ENCODE peak calls at places on chromosome 10, in four cellular contexts. One of them, this sample, is unnamed.

GRCh38 chr10:89894051-89894450 is 192.7 kb downstream of the KIF20B start:
- DNase-seq in neural crest cell: no peak
- DNase-seq in ovary: no peak
- DNase-seq in fibroblast of lung: no peak
- DNase-seq in this sample: no peak

GRCh38 chr10:44878704-44879530 is 32.2 kb upstream of the TMEM72 start:
- DNase-seq in neural crest cell: peak
- DNase-seq in ovary: peak
- DNase-seq in fibroblast of lung: peak
- DNase-seq in this sample: peak

GRCh38 chr10:31374146-31374696 is 55.2 kb downstream of the ZEB1 start:
- DNase-seq in neural crest cell: no peak
- DNase-seq in ovary: no peak
- DNase-seq in fibroblast of lung: peak
- DNase-seq in this sample: no peak

GRCh38 chr10:12394236-12395033 is 45.1 kb downstream of the CAMK1D start:
- DNase-seq in neural crest cell: no peak
- DNase-seq in ovary: no peak
- DNase-seq in fibroblast of lung: no peak
- DNase-seq in this sample: no peak

GRCh38 chr10:30456262-30456661 is 22.3 kb downstream of the MAP3K8 start:
- DNase-seq in neural crest cell: no peak
- DNase-seq in ovary: no peak
- DNase-seq in fibroblast of lung: no peak
- DNase-seq in this sample: no peak

GRCh38 chr10:119161680-119162079 is 3.8 kb downstream of the SFXN4 start:
- DNase-seq in neural crest cell: no peak
- DNase-seq in ovary: no peak
- DNase-seq in fibroblast of lung: peak
- DNase-seq in this sample: no peak

GRCh38 chr10:30247704-30248103 is 101.4 kb downstream of the MTPAP start:
- DNase-seq in neural crest cell: no peak
- DNase-seq in ovary: no peak
- DNase-seq in fibroblast of lung: no peak
- DNase-seq in this sample: no peak

GRCh38 chr10:131081386-131081785 is 230.1 kb downstream of the TCERG1L start:
- DNase-seq in neural crest cell: no peak
- DNase-seq in ovary: peak
- DNase-seq in fibroblast of lung: no peak
- DNase-seq in this sample: no peak

GRCh38 chr10:99595770-99596465 is 24.3 kb downstream of the SLC25A28 start:
- DNase-seq in neural crest cell: no peak
- DNase-seq in ovary: no peak
- DNase-seq in fibroblast of lung: no peak
- DNase-seq in this sample: no peak

GRCh38 chr10:34288634-34289033 is 526.5 kb downstream of the PARD3 start:
- DNase-seq in neural crest cell: no peak
- DNase-seq in ovary: no peak
- DNase-seq in fibroblast of lung: peak
- DNase-seq in this sample: no peak

GRCh38 chr10:324593-324992 is 189.3 kb downstream of the ZMYND11 start:
- DNase-seq in neural crest cell: no peak
- DNase-seq in ovary: no peak
- DNase-seq in fibroblast of lung: no peak
- DNase-seq in this sample: no peak

GRCh38 chr10:122142652-122143237 is 128.4 kb upstream of the BTBD16 start:
- DNase-seq in neural crest cell: peak
- DNase-seq in ovary: no peak
- DNase-seq in fibroblast of lung: no peak
- DNase-seq in this sample: peak

GRCh38 chr10:1573334-1573969 is 163.9 kb downstream of the ADARB2 start:
- DNase-seq in neural crest cell: no peak
- DNase-seq in ovary: no peak
- DNase-seq in fibroblast of lung: no peak
- DNase-seq in this sample: no peak

GRCh38 chr10:34297551-34298370 is 517.3 kb downstream of the PARD3 start:
- DNase-seq in neural crest cell: no peak
- DNase-seq in ovary: no peak
- DNase-seq in fibroblast of lung: peak
- DNase-seq in this sample: no peak

GRCh38 chr10:21750424-21750823 is 216.4 kb downstream of the MLLT10 start:
- DNase-seq in neural crest cell: no peak
- DNase-seq in ovary: no peak
- DNase-seq in fibroblast of lung: no peak
- DNase-seq in this sample: no peak

GRCh38 chr10:68127995-68128394 is 18.7 kb downstream of the MYPN start:
- DNase-seq in neural crest cell: no peak
- DNase-seq in ovary: no peak
- DNase-seq in fibroblast of lung: no peak
- DNase-seq in this sample: no peak

GRCh38 chr10:87504667-87505365 is at the start of gene MINPP1:
- DNase-seq in neural crest cell: peak
- DNase-seq in ovary: peak
- DNase-seq in fibroblast of lung: peak
- DNase-seq in this sample: peak

GRCh38 chr10:59968705-59969104 is 62.3 kb upstream of the CCDC6 start:
- DNase-seq in neural crest cell: no peak
- DNase-seq in ovary: no peak
- DNase-seq in fibroblast of lung: no peak
- DNase-seq in this sample: no peak

GRCh38 chr10:103828107-103828506 is 27.3 kb downstream of the SH3PXD2A start:
- DNase-seq in neural crest cell: no peak
- DNase-seq in ovary: no peak
- DNase-seq in fibroblast of lung: no peak
- DNase-seq in this sample: no peak

GRCh38 chr10:16887565-16887964 is 70.3 kb upstream of the RSU1 start:
- DNase-seq in neural crest cell: no peak
- DNase-seq in ovary: no peak
- DNase-seq in fibroblast of lung: peak
- DNase-seq in this sample: no peak

GRCh38 chr10:33229944-33230267 is 104.6 kb downstream of the NRP1 start:
- DNase-seq in neural crest cell: no peak
- DNase-seq in ovary: no peak
- DNase-seq in fibroblast of lung: no peak
- DNase-seq in this sample: no peak

GRCh38 chr10:103870503-103870902 is 15.1 kb upstream of the SH3PXD2A start:
- DNase-seq in neural crest cell: no peak
- DNase-seq in ovary: no peak
- DNase-seq in fibroblast of lung: no peak
- DNase-seq in this sample: no peak

GRCh38 chr10:77397103-77397502 is 240.5 kb downstream of the KCNMA1 start:
- DNase-seq in neural crest cell: no peak
- DNase-seq in ovary: no peak
- DNase-seq in fibroblast of lung: no peak
- DNase-seq in this sample: no peak

GRCh38 chr10:103055105-103055504 is 137.0 kb downstream of the CNNM2 start:
- DNase-seq in neural crest cell: no peak
- DNase-seq in ovary: no peak
- DNase-seq in fibroblast of lung: no peak
- DNase-seq in this sample: no peak

GRCh38 chr10:95389982-95390381 is 99.2 kb upstream of the PDLIM1 start:
- DNase-seq in neural crest cell: no peak
- DNase-seq in ovary: no peak
- DNase-seq in fibroblast of lung: no peak
- DNase-seq in this sample: no peak
- TF ChIP-seq CTCF in neural crest cell: no peak
- TF ChIP-seq CTCF in ovary: no peak
- TF ChIP-seq CTCF in fibroblast of lung: no peak
- TF ChIP-seq CTCF in this sample: no peak

DNA sequence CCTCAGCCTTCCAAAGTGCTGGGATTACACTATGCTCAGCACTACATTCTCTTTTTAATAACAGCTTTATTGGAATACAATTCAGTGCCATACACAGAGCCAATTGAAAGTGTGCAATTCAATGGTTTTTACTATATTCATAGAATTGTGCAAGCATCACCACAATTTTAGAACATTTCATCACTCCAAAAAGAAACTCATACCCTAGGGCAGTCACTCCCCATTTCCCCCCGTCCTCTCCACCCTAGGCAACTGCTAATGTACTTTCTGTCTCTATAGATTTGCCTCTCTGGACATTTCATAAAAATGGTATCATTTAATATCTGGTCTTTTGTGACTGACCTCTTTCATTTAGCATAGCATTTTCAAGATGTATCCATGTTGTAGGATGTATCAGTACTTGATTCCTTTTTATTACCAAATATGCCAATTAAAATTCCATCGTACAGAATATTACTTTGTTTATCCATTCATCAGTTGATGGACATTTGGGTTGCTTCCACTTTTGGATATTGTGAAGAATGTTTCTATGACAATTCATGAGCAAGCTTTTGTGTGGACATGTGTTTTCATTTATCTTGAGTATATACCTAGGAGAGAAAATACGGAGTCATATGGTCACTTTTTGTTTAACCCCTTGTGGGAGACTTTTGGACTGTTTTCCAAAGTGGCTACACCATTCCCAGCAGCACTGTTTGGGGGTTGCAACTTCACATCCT is 6.3 kb upstream of the XPNPEP1 start:
- DNase-seq in neural crest cell: no peak
- DNase-seq in ovary: no peak
- DNase-seq in fibroblast of lung: peak
- DNase-seq in this sample: no peak
- TF ChIP-seq CTCF in neural crest cell: no peak
- TF ChIP-seq CTCF in ovary: no peak
- TF ChIP-seq CTCF in fibroblast of lung: no peak
- TF ChIP-seq CTCF in this sample: no peak

GRCh38 chr10:124722812-124723783 is 21.1 kb downstream of the FAM53B start:
- DNase-seq in neural crest cell: no peak
- DNase-seq in ovary: no peak
- DNase-seq in fibroblast of lung: no peak
- DNase-seq in this sample: peak

GRCh38 chr10:124725171-124725631 is 19.0 kb downstream of the FAM53B start:
- DNase-seq in neural crest cell: no peak
- DNase-seq in ovary: peak
- DNase-seq in fibroblast of lung: no peak
- DNase-seq in this sample: no peak

GRCh38 chr10:124723826-124724225 is 20.4 kb downstream of the FAM53B start:
- DNase-seq in neural crest cell: no peak
- DNase-seq in ovary: no peak
- DNase-seq in fibroblast of lung: no peak
- DNase-seq in this sample: no peak

GRCh38 chr10:124725791-124726190 is 18.4 kb downstream of the FAM53B start:
- DNase-seq in neural crest cell: no peak
- DNase-seq in ovary: no peak
- DNase-seq in fibroblast of lung: no peak
- DNase-seq in this sample: no peak

DNA sequence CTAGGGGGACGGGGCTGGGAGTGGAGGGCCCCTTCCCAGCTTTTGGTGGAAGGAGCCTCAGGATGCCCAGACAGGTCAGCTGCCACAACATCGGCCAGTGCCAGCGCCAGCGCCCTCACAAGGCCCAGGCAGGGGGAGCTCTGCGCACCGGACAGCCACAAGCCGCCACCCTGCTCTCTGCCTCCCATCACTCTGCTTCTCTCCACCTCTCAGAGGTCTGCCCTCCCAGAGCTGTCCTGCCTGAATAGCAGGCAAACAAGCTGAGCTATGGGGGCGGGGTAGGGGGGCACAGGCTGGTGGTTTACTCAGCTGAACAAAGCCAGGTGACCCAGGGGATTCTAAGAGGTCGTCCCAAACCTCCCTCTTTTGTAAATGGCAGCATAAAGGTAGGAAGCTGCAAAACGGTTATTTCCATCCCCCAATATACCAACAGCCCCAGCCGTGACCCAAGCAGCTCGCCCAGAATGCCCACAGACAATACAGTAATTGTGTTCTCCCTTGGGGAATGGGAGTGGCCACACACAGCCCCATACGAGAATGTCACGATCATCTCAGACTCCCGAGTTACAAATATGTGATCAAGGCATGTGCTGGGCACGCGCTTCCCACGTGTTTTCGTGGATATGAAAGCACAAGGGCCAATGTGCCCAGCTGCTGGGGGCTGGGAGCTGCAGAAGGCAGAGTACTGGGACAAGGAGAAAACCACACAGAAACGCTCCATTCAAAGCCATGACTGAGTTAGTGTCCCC is 19.7 kb downstream of the FAM53B start:
- DNase-seq in neural crest cell: no peak
- DNase-seq in ovary: no peak
- DNase-seq in fibroblast of lung: no peak
- DNase-seq in this sample: no peak
- TF ChIP-seq CTCF in neural crest cell: no peak
- TF ChIP-seq CTCF in ovary: no peak
- TF ChIP-seq CTCF in fibroblast of lung: no peak
- TF ChIP-seq CTCF in this sample: no peak

DNA sequence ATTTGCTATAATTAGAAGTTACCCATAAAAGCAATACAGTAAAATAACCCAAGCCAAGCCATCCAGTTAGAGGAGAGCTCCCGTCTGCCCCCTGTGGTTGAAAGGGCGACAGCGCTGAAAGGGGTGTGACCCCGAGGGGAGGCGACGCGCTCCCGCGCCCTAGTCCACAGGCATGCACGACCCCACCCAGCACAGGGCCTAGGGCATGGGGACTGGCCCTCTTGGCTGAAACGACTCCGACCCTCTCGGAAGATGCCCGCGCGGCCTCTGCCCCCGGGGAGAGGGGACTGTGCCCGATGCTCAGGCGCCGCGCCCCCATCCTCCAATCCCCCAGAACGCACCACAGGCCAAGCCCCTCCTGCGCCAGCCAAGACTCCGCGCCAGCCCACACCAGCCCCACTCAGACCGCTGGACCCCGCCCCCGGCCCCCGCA is 64.0 kb downstream of the CSGALNACT2 start:
- DNase-seq in neural crest cell: peak
- DNase-seq in ovary: no peak
- DNase-seq in fibroblast of lung: peak
- DNase-seq in this sample: peak
- TF ChIP-seq CTCF in neural crest cell: peak
- TF ChIP-seq CTCF in ovary: no peak
- TF ChIP-seq CTCF in fibroblast of lung: peak
- TF ChIP-seq CTCF in this sample: peak

DNA sequence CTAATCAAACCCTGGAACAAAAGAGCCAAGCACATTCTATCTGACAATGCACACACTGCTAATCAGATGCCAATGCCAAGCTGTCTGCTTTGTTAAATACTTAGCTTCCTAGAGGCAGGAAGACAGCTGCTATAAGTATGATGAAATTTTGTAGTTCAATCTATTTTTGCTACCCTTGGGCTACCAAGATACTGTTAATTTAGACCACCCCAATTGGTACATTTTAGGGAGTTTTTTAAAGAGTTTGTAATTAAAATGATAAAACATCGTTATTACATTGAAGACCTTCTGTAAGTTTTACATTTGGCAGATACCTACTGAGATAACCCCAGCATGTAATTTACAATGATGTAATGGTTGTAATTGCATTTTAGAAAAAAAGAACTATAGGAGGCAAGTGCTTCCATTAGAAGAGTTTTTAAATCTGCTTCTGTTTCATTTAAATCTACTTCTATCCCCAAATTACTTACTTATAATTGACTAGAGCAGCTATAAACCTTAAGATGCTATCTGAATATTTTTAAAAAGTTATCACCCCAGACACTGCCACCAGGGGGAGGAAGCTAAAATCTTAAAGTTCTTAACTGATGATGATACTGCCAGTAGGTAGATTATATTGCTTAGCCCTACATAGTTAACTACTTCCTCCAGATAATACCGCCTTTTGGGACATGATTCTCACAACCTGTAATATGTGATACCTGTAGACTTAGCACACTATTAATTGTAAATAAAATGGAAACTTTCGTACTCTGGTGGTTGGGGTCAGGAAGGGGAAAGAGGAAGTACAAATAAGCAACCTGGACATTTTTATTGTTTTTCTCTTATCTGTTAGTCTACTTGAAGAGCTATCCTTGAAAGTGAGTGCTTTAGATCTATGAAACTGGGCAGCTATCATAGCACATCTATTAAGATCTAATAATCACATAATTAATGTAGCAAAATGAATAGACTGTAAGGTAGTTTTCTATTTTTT is 268.8 kb downstream of the ADK start:
- DNase-seq in neural crest cell: no peak
- DNase-seq in ovary: no peak
- DNase-seq in fibroblast of lung: peak
- DNase-seq in this sample: peak
- TF ChIP-seq CTCF in neural crest cell: peak
- TF ChIP-seq CTCF in ovary: no peak
- TF ChIP-seq CTCF in fibroblast of lung: peak
- TF ChIP-seq CTCF in this sample: peak

This sample was measured in GM13977.